ENCODE peak calls at places on chromosomes 2 and 18, in eight cellular contexts. O is AG09309, Q is GOT3, L is T-helper 1 cell, K is RWPE1, C is fibroblast of the aortic adventitia, R is GDM1, X is GM23248. J is an unnamed sample.

GRCh38 chr2:31644551-31644950 is 63.8 kb upstream of the SRD5A2 start:
- DNase-seq in O (no peak), Q (no peak), L (no peak), K (no peak), C (no peak), R (no peak), X (no peak), J (no peak)

GRCh38 chr18:53551868-53552426 is 672.5 kb downstream of the MBD2 start:
- DNase-seq in O (no peak), Q (no peak), L (no peak), K (no peak), C (no peak), R (no peak), X (no peak), J (no peak)

GRCh38 chr2:190352668-190353536 is 9.5 kb downstream of the INPP1 start:
- DNase-seq in O (no peak), Q (no peak), L (no peak), K (no peak), C (peak; percentile 40), R (no peak), X (peak; percentile 61), J (peak; percentile 40)

GRCh38 chr2:120245933-120246332 is 6.7 kb upstream of the RALB start:
- DNase-seq in O (no peak), Q (no peak), L (no peak), K (no peak), C (no peak), R (no peak), X (no peak), J (no peak)

GRCh38 chr2:18047896-18048657 is 169.6 kb downstream of the KCNS3 start:
- DNase-seq in O (peak; percentile 66), Q (no peak), L (no peak), K (peak; percentile 89), C (peak; percentile 65), R (no peak), X (peak; percentile 86), J (peak; percentile 14)

GRCh38 chr18:27604583-27604982 is 419.5 kb upstream of the CHST9 start:
- DNase-seq in O (peak; percentile 4), Q (no peak), L (no peak), K (no peak), C (peak; percentile 9), R (no peak), X (peak; percentile 39), J (peak; percentile 12)

GRCh38 chr2:89833780-89834117 is 1142.3 kb downstream of the RPIA start:
- DNase-seq in O (no peak), Q (no peak), L (no peak), K (no peak), C (peak; percentile 51), R (no peak), X (no peak), J (peak; percentile 39)

GRCh38 chr2:34408100-34408499 is 809.0 kb upstream of the FAM98A start:
- DNase-seq in O (no peak), Q (no peak), L (no peak), K (no peak), C (no peak), R (no peak), X (no peak), J (no peak)

GRCh38 chr18:73408434-73408833 is 540.6 kb upstream of the NETO1 start:
- DNase-seq in O (no peak), Q (no peak), L (no peak), K (no peak), C (peak; percentile 12), R (no peak), X (no peak), J (no peak)

GRCh38 chr2:48170281-48170680 is 264.0 kb upstream of the FBXO11 start:
- DNase-seq in O (peak; percentile 21), Q (no peak), L (no peak), K (no peak), C (no peak), R (no peak), X (peak; percentile 38), J (peak; percentile 59)

GRCh38 chr2:634041-634440 is 43.2 kb downstream of the TMEM18 start:
- DNase-seq in O (no peak), Q (no peak), L (no peak), K (no peak), C (no peak), R (no peak), X (no peak), J (no peak)

GRCh38 chr2:187529977-187530721 is 24.1 kb downstream of the TFPI start:
- DNase-seq in O (no peak), Q (no peak), L (no peak), K (peak; percentile 13), C (no peak), R (no peak), X (no peak), J (peak; percentile 23)

GRCh38 chr2:198173242-198173641 is 368.8 kb downstream of the PLCL1 start:
- DNase-seq in O (no peak), Q (no peak), L (no peak), K (no peak), C (peak; percentile 30), R (no peak), X (peak; percentile 59), J (no peak)

GRCh38 chr2:56183643-56184499 is at the start of gene CCDC85A:
- DNase-seq in O (no peak), Q (peak; percentile 28), L (no peak), K (peak; percentile 78), C (peak; percentile 78), R (peak; percentile 40), X (peak; percentile 88), J (peak; percentile 69)

GRCh38 chr2:61177727-61178549 is 15.9 kb downstream of the C2orf74 start:
- DNase-seq in O (no peak), Q (no peak), L (peak; percentile 13), K (no peak), C (peak; percentile 27), R (peak; percentile 35), X (peak; percentile 58), J (peak; percentile 28)